ENCODE peak calls at places on chromosomes 6 and 20, in seven cellular contexts. One of them, this sample, is unnamed.

GRCh38 chr6:108156180-108156937 is 9.5 kb upstream of the NR2E1 start:
- DNase-seq in trophoblast cell: no peak
- DNase-seq in mesendoderm: no peak
- DNase-seq in mesenchymal stem cell: no peak
- DNase-seq in IMR-90: no peak
- DNase-seq in neuronal stem cell: no peak
- DNase-seq in H1: peak
- DNase-seq in this sample: peak

GRCh38 chr6:98574991-98575390 is 259.4 kb upstream of the POU3F2 start:
- DNase-seq in mesendoderm: no peak
- DNase-seq in neuronal stem cell: no peak
- DNase-seq in trophoblast cell: no peak
- DNase-seq in IMR-90: no peak
- DNase-seq in H1: no peak
- DNase-seq in mesenchymal stem cell: no peak
- DNase-seq in this sample: no peak

GRCh38 chr20:62561182-62561581 is 81.1 kb upstream of the SLCO4A1 start:
- DNase-seq in neuronal stem cell: no peak
- DNase-seq in trophoblast cell: no peak
- DNase-seq in mesendoderm: no peak
- DNase-seq in H1: no peak
- DNase-seq in IMR-90: no peak
- DNase-seq in mesenchymal stem cell: no peak
- DNase-seq in this sample: no peak

GRCh38 chr6:131897050-131897435 is 54.1 kb downstream of the CCN2 start:
- DNase-seq in IMR-90: no peak
- DNase-seq in neuronal stem cell: no peak
- DNase-seq in mesendoderm: no peak
- DNase-seq in trophoblast cell: peak
- DNase-seq in H1: no peak
- DNase-seq in mesenchymal stem cell: no peak
- DNase-seq in this sample: no peak

GRCh38 chr6:39298061-39298460 is 16.2 kb downstream of the KCNK17 start:
- DNase-seq in mesendoderm: no peak
- DNase-seq in H1: no peak
- DNase-seq in trophoblast cell: no peak
- DNase-seq in mesenchymal stem cell: no peak
- DNase-seq in neuronal stem cell: no peak
- DNase-seq in IMR-90: no peak
- DNase-seq in this sample: no peak

GRCh38 chr20:39453890-39454289 is 491.7 kb downstream of the DHX35 start:
- DNase-seq in mesenchymal stem cell: no peak
- DNase-seq in H1: no peak
- DNase-seq in trophoblast cell: no peak
- DNase-seq in mesendoderm: peak
- DNase-seq in IMR-90: no peak
- DNase-seq in neuronal stem cell: peak
- DNase-seq in this sample: no peak

GRCh38 chr6:123802697-123803455 is 789 bp upstream of the NKAIN2 start:
- DNase-seq in neuronal stem cell: peak
- DNase-seq in trophoblast cell: peak
- DNase-seq in IMR-90: peak
- DNase-seq in H1: peak
- DNase-seq in mesendoderm: peak
- DNase-seq in mesenchymal stem cell: peak
- DNase-seq in this sample: peak

GRCh38 chr6:149935246-149935645 is 6.6 kb upstream of the ULBP2 start:
- DNase-seq in neuronal stem cell: no peak
- DNase-seq in mesendoderm: no peak
- DNase-seq in IMR-90: peak
- DNase-seq in trophoblast cell: no peak
- DNase-seq in mesenchymal stem cell: no peak
- DNase-seq in H1: no peak
- DNase-seq in this sample: no peak

GRCh38 chr20:16713056-16713455 is 16.8 kb upstream of the SNRPB2 start:
- DNase-seq in H1: no peak
- DNase-seq in mesendoderm: no peak
- DNase-seq in trophoblast cell: no peak
- DNase-seq in neuronal stem cell: no peak
- DNase-seq in mesenchymal stem cell: no peak
- DNase-seq in IMR-90: no peak
- DNase-seq in this sample: no peak

GRCh38 chr6:129490551-129491245 is 219.3 kb downstream of the ARHGAP18 start:
- DNase-seq in neuronal stem cell: no peak
- DNase-seq in trophoblast cell: peak
- DNase-seq in mesendoderm: peak
- DNase-seq in IMR-90: peak
- DNase-seq in mesenchymal stem cell: peak
- DNase-seq in H1: no peak
- DNase-seq in this sample: no peak

GRCh38 chr6:168934856-168935627 is 318.6 kb downstream of the THBS2 start:
- DNase-seq in mesenchymal stem cell: no peak
- DNase-seq in trophoblast cell: no peak
- DNase-seq in H1: no peak
- DNase-seq in IMR-90: no peak
- DNase-seq in neuronal stem cell: no peak
- DNase-seq in mesendoderm: no peak
- DNase-seq in this sample: no peak

GRCh38 chr20:57066126-57066900 is 200.1 kb downstream of the BMP7 start:
- DNase-seq in trophoblast cell: peak
- DNase-seq in neuronal stem cell: no peak
- DNase-seq in IMR-90: no peak
- DNase-seq in mesenchymal stem cell: peak
- DNase-seq in mesendoderm: no peak
- DNase-seq in H1: no peak
- DNase-seq in this sample: no peak

GRCh38 chr20:46232575-46232974 is 75.7 kb downstream of the CDH22 start:
- DNase-seq in trophoblast cell: no peak
- DNase-seq in H1: no peak
- DNase-seq in mesenchymal stem cell: no peak
- DNase-seq in neuronal stem cell: no peak
- DNase-seq in mesendoderm: no peak
- DNase-seq in IMR-90: no peak
- DNase-seq in this sample: no peak

GRCh38 chr6:7750183-7750582 is 24.3 kb downstream of the BMP6 start:
- DNase-seq in neuronal stem cell: no peak
- DNase-seq in mesenchymal stem cell: no peak
- DNase-seq in trophoblast cell: no peak
- DNase-seq in mesendoderm: no peak
- DNase-seq in H1: no peak
- DNase-seq in IMR-90: no peak
- DNase-seq in this sample: no peak
- H2BK120ac ChIP-seq in neuronal stem cell: no peak
- H2BK120ac ChIP-seq in mesenchymal stem cell: no peak
- H2BK120ac ChIP-seq in trophoblast cell: no peak
- H2BK120ac ChIP-seq in mesendoderm: no peak
- H2BK120ac ChIP-seq in H1: no peak
- H2BK120ac ChIP-seq in IMR-90: no peak
- H2BK120ac ChIP-seq in this sample: no peak

DNA sequence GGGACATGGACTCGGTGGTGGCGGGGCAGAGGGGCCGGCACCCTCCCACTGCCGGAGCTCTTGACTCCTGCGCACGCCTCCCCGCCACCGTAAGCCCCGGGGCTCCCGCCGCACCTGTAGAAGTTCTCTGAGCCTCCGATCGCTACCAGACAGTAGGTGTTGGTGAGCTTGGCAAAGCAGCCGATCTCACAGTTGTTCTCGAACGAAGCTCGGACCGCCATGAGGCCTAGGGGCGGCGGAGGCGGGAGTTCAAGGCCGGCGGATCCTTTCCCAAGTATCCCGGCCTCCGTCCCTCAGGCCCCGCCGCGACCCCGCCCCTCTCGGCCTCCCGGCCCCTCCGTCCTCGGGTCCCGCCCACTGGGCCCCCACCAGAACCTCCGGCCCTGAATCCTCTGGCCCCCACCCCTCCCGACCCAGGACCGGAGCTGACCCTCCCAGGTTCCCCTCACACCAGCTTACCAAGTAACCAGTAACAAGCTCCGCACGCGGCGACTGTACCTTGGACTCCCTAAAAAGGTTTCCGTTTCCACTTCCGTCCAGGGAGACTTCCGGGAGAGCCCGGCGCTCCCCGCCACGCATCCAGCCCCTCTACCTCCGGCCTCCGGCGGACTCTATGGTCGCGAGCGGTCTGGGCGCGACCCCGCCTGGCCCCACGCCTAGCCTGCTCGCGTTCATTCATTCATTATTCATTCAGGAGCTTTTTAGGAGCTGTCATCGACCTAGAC is at the start of gene EIF6:
- DNase-seq in H1: peak
- DNase-seq in mesenchymal stem cell: peak
- DNase-seq in IMR-90: peak
- DNase-seq in mesendoderm: peak
- DNase-seq in neuronal stem cell: peak
- DNase-seq in trophoblast cell: peak
- DNase-seq in this sample: peak
- H4K8ac ChIP-seq in H1: peak
- H4K8ac ChIP-seq in mesenchymal stem cell: peak
- H4K8ac ChIP-seq in IMR-90: peak
- H4K8ac ChIP-seq in mesendoderm: no peak
- H4K8ac ChIP-seq in neuronal stem cell: peak
- H4K8ac ChIP-seq in trophoblast cell: peak
- H4K8ac ChIP-seq in this sample: no peak

GRCh38 chr6:162032620-162033019 is 694.9 kb downstream of the PRKN start:
- DNase-seq in trophoblast cell: no peak
- DNase-seq in mesenchymal stem cell: peak
- DNase-seq in IMR-90: no peak
- DNase-seq in neuronal stem cell: no peak
- DNase-seq in mesendoderm: no peak
- DNase-seq in H1: no peak
- DNase-seq in this sample: no peak
- H2BK120ac ChIP-seq in trophoblast cell: no peak
- H2BK120ac ChIP-seq in mesenchymal stem cell: no peak
- H2BK120ac ChIP-seq in IMR-90: no peak
- H2BK120ac ChIP-seq in neuronal stem cell: no peak
- H2BK120ac ChIP-seq in mesendoderm: no peak
- H2BK120ac ChIP-seq in H1: no peak
- H2BK120ac ChIP-seq in this sample: no peak

DNA sequence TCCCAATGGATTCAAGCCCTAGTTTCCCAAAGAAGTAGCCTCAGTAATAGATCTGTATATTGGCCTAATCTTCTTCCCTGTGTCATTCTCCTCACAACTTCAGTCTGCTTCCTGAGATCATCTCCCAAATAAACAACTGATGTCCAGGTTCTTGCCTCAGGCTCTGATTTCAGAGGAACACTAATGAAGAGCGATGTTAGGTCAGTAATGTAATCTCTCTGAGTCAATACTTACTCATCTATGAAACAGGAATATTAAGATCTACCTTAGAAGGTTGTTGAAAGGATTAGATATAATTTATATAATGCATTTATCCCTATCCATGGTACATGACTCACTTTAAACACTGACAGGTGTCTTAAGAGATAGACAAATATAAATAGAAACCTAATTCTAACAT is 246.0 kb upstream of the FLRT3 start:
- DNase-seq in trophoblast cell: no peak
- DNase-seq in H1: no peak
- DNase-seq in mesendoderm: no peak
- DNase-seq in neuronal stem cell: no peak
- DNase-seq in IMR-90: peak
- DNase-seq in mesenchymal stem cell: peak
- DNase-seq in this sample: no peak
- H4K8ac ChIP-seq in trophoblast cell: no peak
- H4K8ac ChIP-seq in H1: no peak
- H4K8ac ChIP-seq in mesendoderm: no peak
- H4K8ac ChIP-seq in neuronal stem cell: no peak
- H4K8ac ChIP-seq in IMR-90: no peak
- H4K8ac ChIP-seq in mesenchymal stem cell: no peak
- H4K8ac ChIP-seq in this sample: no peak

GRCh38 chr20:21901470-21902275 is 196.2 kb downstream of the PAX1 start:
- DNase-seq in H1: no peak
- DNase-seq in mesenchymal stem cell: no peak
- DNase-seq in IMR-90: no peak
- DNase-seq in neuronal stem cell: no peak
- DNase-seq in trophoblast cell: no peak
- DNase-seq in mesendoderm: no peak
- DNase-seq in this sample: no peak
- H2BK120ac ChIP-seq in H1: no peak
- H2BK120ac ChIP-seq in mesenchymal stem cell: no peak
- H2BK120ac ChIP-seq in IMR-90: no peak
- H2BK120ac ChIP-seq in neuronal stem cell: no peak
- H2BK120ac ChIP-seq in trophoblast cell: no peak
- H2BK120ac ChIP-seq in mesendoderm: no peak
- H2BK120ac ChIP-seq in this sample: no peak

GRCh38 chr20:32603046-32603726 is 18.1 kb upstream of the NOL4L start:
- DNase-seq in H1: no peak
- DNase-seq in IMR-90: no peak
- DNase-seq in neuronal stem cell: no peak
- DNase-seq in trophoblast cell: peak
- DNase-seq in mesendoderm: no peak
- DNase-seq in mesenchymal stem cell: no peak
- DNase-seq in this sample: no peak
- H4K8ac ChIP-seq in H1: no peak
- H4K8ac ChIP-seq in IMR-90: no peak
- H4K8ac ChIP-seq in neuronal stem cell: no peak
- H4K8ac ChIP-seq in trophoblast cell: no peak
- H4K8ac ChIP-seq in mesendoderm: no peak
- H4K8ac ChIP-seq in mesenchymal stem cell: no peak
- H4K8ac ChIP-seq in this sample: no peak

DNA sequence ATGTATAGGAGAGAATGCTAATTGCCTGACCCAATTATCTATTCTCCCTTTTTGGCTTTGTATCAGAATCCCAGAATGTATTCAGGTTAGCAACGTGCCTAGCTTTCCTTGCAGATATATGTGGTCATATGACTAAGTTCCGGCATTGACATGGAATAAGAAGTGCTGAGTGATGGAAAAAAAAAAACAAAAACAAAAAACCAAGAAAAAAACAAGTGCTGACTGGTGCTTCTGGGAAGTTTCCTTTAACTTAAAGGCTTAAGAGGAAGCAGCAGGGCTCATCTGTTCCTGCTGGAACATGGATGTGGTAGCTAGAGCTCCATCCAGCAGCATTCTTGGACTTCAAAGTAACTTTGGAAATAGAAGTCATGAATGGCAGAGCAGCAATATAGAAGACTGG is 10.4 kb upstream of the RPF2 start:
- DNase-seq in H1: no peak
- DNase-seq in mesendoderm: no peak
- DNase-seq in IMR-90: no peak
- DNase-seq in trophoblast cell: no peak
- DNase-seq in mesenchymal stem cell: peak
- DNase-seq in neuronal stem cell: no peak
- DNase-seq in this sample: no peak
- H2BK120ac ChIP-seq in H1: no peak
- H2BK120ac ChIP-seq in mesendoderm: no peak
- H2BK120ac ChIP-seq in IMR-90: no peak
- H2BK120ac ChIP-seq in trophoblast cell: no peak
- H2BK120ac ChIP-seq in mesenchymal stem cell: no peak
- H2BK120ac ChIP-seq in neuronal stem cell: no peak
- H2BK120ac ChIP-seq in this sample: no peak

GRCh38 chr6:12262236-12263061 is 27.7 kb upstream of the EDN1 start:
- DNase-seq in mesenchymal stem cell: no peak
- DNase-seq in trophoblast cell: no peak
- DNase-seq in IMR-90: no peak
- DNase-seq in H1: no peak
- DNase-seq in mesendoderm: no peak
- DNase-seq in neuronal stem cell: no peak
- DNase-seq in this sample: no peak
- H4K8ac ChIP-seq in mesenchymal stem cell: no peak
- H4K8ac ChIP-seq in trophoblast cell: no peak
- H4K8ac ChIP-seq in IMR-90: no peak
- H4K8ac ChIP-seq in H1: no peak
- H4K8ac ChIP-seq in mesendoderm: no peak
- H4K8ac ChIP-seq in neuronal stem cell: no peak
- H4K8ac ChIP-seq in this sample: no peak